ENCODE peak calls at places on chromosomes 5 and 9, in five cellular contexts. C, K, B, T and X are unnamed samples.

GRCh38 chr9:87336914-87337333 is 160.7 kb upstream of the DAPK1 start:
- DNase-seq in C (no peak), K (peak; percentile 89), B (no peak), T (no peak), X (peak; percentile 94)

GRCh38 chr5:2851895-2852294 is 100.4 kb upstream of the IRX2 start:
- DNase-seq in C (no peak), K (no peak), B (no peak), T (no peak), X (no peak)

GRCh38 chr5:1594336-1595106 is 70.8 kb upstream of the LPCAT1 start:
- DNase-seq in C (peak; percentile 95), K (peak; percentile 96), B (peak; percentile 48), T (peak; percentile 22), X (peak; percentile 87)

GRCh38 chr5:154355141-154355611 is 90.6 kb upstream of the SAP30L start:
- DNase-seq in C (no peak), K (peak; percentile 31), B (no peak), T (no peak), X (no peak)

GRCh38 chr9:93823245-93824072 is 131.7 kb downstream of the BARX1 start:
- DNase-seq in C (no peak), K (no peak), B (no peak), T (no peak), X (no peak)

GRCh38 chr5:126354012-126354856 is 69.0 kb upstream of the GRAMD2B start:
- DNase-seq in C (no peak), K (peak; percentile 49), B (no peak), T (no peak), X (peak; percentile 62)

GRCh38 chr9:130172161-130172857 is at the start of gene NCS1:
- DNase-seq in C (peak; percentile 95), K (peak; percentile 84), B (no peak), T (no peak), X (peak; percentile 76)

GRCh38 chr5:65108786-65109743 is 340.3 kb downstream of the CWC27 start:
- DNase-seq in C (no peak), K (no peak), B (no peak), T (no peak), X (no peak)

GRCh38 chr5:130885027-130885426 is 280.0 kb downstream of the HINT1 start:
- DNase-seq in C (no peak), K (no peak), B (no peak), T (no peak), X (no peak)

GRCh38 chr5:81572201-81572600 is 178.3 kb upstream of the ACOT12 start:
- DNase-seq in C (no peak), K (no peak), B (no peak), T (no peak), X (no peak)

GRCh38 chr5:135236187-135236835 is 162.7 kb downstream of the MACROH2A1 start:
- DNase-seq in C (no peak), K (no peak), B (no peak), T (no peak), X (no peak)

GRCh38 chr9:71157731-71158130 is 36.3 kb upstream of the TRPM3 start:
- DNase-seq in C (no peak), K (no peak), B (no peak), T (no peak), X (no peak)

GRCh38 chr9:110891760-110892159 is 146.5 kb downstream of the LPAR1 start:
- DNase-seq in C (no peak), K (no peak), B (no peak), T (no peak), X (peak; percentile 80)

GRCh38 chr5:157729858-157730257 is 1.4 kb upstream of the THG1L start:
- DNase-seq in C (no peak), K (no peak), B (no peak), T (no peak), X (no peak)

GRCh38 chr5:138459311-138459710 is 6.0 kb upstream of the EGR1 start:
- DNase-seq in C (no peak), K (no peak), B (peak; percentile 97), T (peak; percentile 74), X (no peak)

GRCh38 chr5:21919417-21920022 is 933.6 kb downstream of the CDH12 start:
- DNase-seq in C (no peak), K (peak; percentile 63), B (no peak), T (no peak), X (peak; percentile 89)

GRCh38 chr9:22446589-22446949 is at the start of gene DMRTA1:
- DNase-seq in C (peak; percentile 94), K (peak; percentile 88), B (no peak), T (no peak), X (peak; percentile 85)

GRCh38 chr5:174844971-174845370 is 120.6 kb downstream of the MSX2 start:
- DNase-seq in C (no peak), K (no peak), B (no peak), T (no peak), X (no peak)

GRCh38 chr5:34977934-34978616 is 48.7 kb downstream of the DNAJC21 start:
- DNase-seq in C (no peak), K (no peak), B (no peak), T (no peak), X (no peak)

GRCh38 chr5:54514841-54515432 is 2.6 kb upstream of the SNX18 start:
- DNase-seq in C (no peak), K (no peak), B (no peak), T (no peak), X (peak; percentile 85)

GRCh38 chr5:122053181-122054109 is 24.6 kb downstream of the LOX start:
- DNase-seq in C (peak; percentile 19), K (no peak), B (no peak), T (no peak), X (no peak)

GRCh38 chr9:134739660-134739968 is 98.0 kb downstream of the COL5A1 start:
- DNase-seq in C (no peak), K (no peak), B (no peak), T (no peak), X (no peak)

GRCh38 chr9:134742822-134743221 is 101.2 kb downstream of the COL5A1 start:
- DNase-seq in C (no peak), K (no peak), B (no peak), T (no peak), X (no peak)

GRCh38 chr9:134738869-134739659 is 97.5 kb downstream of the COL5A1 start:
- DNase-seq in C (peak; percentile 84), K (peak; percentile 83), B (no peak), T (peak; percentile 9), X (peak; percentile 74)

GRCh38 chr9:134740071-134740470 is 98.5 kb downstream of the COL5A1 start:
- DNase-seq in C (no peak), K (no peak), B (no peak), T (no peak), X (no peak)

GRCh38 chr9:134741846-134742245 is 100.2 kb downstream of the COL5A1 start:
- DNase-seq in C (no peak), K (no peak), B (no peak), T (no peak), X (no peak)
- H3K27ac ChIP-seq in C (no peak overlapping the region), K (no peak overlapping the region), B (no peak overlapping the region), T (no peak overlapping the region), X (no peak overlapping the region)

DNA sequence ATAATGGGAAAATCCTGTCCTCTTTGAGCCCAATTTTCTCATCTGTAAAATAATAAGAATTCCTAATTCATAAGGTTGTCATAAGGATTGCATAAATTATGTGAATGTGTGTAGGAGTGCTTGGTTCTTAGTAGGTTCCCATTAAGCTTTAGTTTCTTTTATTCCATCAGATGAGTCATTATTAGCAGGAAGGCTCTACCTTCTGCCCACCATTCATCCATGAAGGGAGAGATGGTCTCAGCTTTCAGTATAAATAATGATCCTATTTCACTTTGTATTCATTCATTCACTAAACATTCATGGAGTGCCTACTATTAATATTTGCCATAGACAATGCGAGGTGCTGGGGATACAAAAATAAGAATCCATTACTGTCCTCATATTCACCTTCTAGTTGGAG is 3.0 kb downstream of the CMYA5 start:
- DNase-seq in C (no peak), K (no peak), B (no peak), T (no peak), X (peak; percentile 19)
- H3K4me3 ChIP-seq in C (no peak overlapping the region), K (no peak overlapping the region), B (no peak overlapping the region), T (no peak overlapping the region), X (no peak overlapping the region)

GRCh38 chr5:72619677-72620076 is 112.5 kb upstream of the ZNF366 start:
- DNase-seq in C (no peak), K (no peak), B (no peak), T (no peak), X (no peak)

GRCh38 chr5:72621576-72621975 is 114.4 kb upstream of the ZNF366 start:
- DNase-seq in C (no peak), K (no peak), B (no peak), T (no peak), X (no peak)

GRCh38 chr5:72622152-72622760 is 115.0 kb upstream of the ZNF366 start:
- DNase-seq in C (no peak), K (no peak), B (no peak), T (no peak), X (no peak)

GRCh38 chr5:72619251-72619650 is 112.0 kb upstream of the ZNF366 start:
- DNase-seq in C (no peak), K (no peak), B (no peak), T (no peak), X (no peak)

GRCh38 chr5:72618699-72619098 is 111.5 kb upstream of the ZNF366 start:
- DNase-seq in C (no peak), K (no peak), B (no peak), T (no peak), X (no peak)
- H3K9me3 ChIP-seq in C (no peaks in the 10 kb centered on the region), K (no peaks in the 10 kb centered on the region), B (no peaks in the 10 kb centered on the region), T (no peaks in the 10 kb centered on the region), X (no peaks in the 10 kb centered on the region)

GRCh38 chr9:114156311-114156657 is 947 bp downstream of the COL27A1 start:
- DNase-seq in C (no peak), K (no peak), B (no peak), T (no peak), X (no peak)

GRCh38 chr9:114154597-114155102 is 687 bp upstream of the COL27A1 start:
- DNase-seq in C (no peak), K (no peak), B (no peak), T (no peak), X (no peak)

GRCh38 chr9:114155263-114155966 is at the start of gene COL27A1:
- DNase-seq in C (peak; percentile 97), K (peak; percentile 93), B (peak; percentile 62), T (peak; percentile 47), X (peak; percentile 91)

GRCh38 chr9:114156658-114157421 is 1.5 kb downstream of the COL27A1 start:
- DNase-seq in C (peak; percentile 88), K (peak; percentile 68), B (no peak), T (no peak), X (peak; percentile 80)

DNA sequence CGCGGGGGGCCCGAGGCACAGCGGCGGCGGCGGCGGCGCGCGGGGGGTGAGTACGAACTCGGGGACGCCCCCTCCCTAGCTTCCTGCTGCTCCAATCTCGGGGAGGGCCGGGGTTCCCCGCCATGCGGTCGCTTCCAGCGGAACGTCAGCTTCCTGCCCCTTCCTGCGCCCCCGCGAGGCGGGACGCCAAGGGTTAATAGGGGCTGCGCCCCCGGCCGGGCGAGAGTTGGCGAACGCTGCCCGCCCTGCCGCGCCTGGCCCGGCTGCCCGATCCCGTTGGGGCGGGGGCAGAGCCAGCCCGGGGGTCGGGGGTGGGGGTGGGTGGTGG is 594 bp downstream of the COL27A1 start:
- DNase-seq in C (peak; percentile 86), K (peak; percentile 75), B (no peak), T (no peak), X (peak; percentile 22)
- H3K27ac ChIP-seq in C (peak overlapping the region; percentile 83), K (no peak overlapping the region), B (no peak overlapping the region), T (no peak overlapping the region), X (peak overlapping the region; percentile 56)